ENCODE peak calls at places on chromosomes 7 and 10, in four cellular contexts. P is NT2/D1, Z is endodermal cell, O is left ventricle myocardium inferior. Y is an unnamed sample.

GRCh38 chr10:75405201-75406143 is 3.9 kb upstream of the ZNF503 start:
- DNase-seq in P (no peak), Z (peak), O (no peak), Y (peak)

GRCh38 chr7:91512958-91513357 is 248.7 kb downstream of the FZD1 start:
- DNase-seq in P (no peak), Z (no peak), O (no peak), Y (no peak)

GRCh38 chr10:124892905-124893304 is 49.0 kb upstream of the ZRANB1 start:
- DNase-seq in P (no peak), Z (no peak), O (no peak), Y (no peak)

GRCh38 chr10:71771821-71772617 is 1.3 kb downstream of the VSIR start:
- DNase-seq in P (no peak), Z (no peak), O (peak), Y (no peak)

GRCh38 chr7:137017221-137017620 is 148.8 kb downstream of the CHRM2 start:
- DNase-seq in P (no peak), Z (no peak), O (no peak), Y (no peak)

GRCh38 chr7:157851501-157852067 is 514.8 kb downstream of the DNAJB6 start:
- DNase-seq in P (no peak), Z (peak), O (peak), Y (no peak)

GRCh38 chr10:97023401-97024180 is 162.2 kb downstream of the SLIT1 start:
- DNase-seq in P (no peak), Z (no peak), O (no peak), Y (no peak)

GRCh38 chr7:55177589-55178261 is 158.9 kb downstream of the EGFR start:
- DNase-seq in P (no peak), Z (no peak), O (peak), Y (no peak)

GRCh38 chr7:131370523-131370968 is 42.9 kb downstream of the MKLN1 start:
- DNase-seq in P (peak), Z (peak), O (no peak), Y (no peak)

GRCh38 chr10:96673318-96674099 is 46.8 kb downstream of the PIK3AP1 start:
- DNase-seq in P (no peak), Z (no peak), O (peak), Y (no peak)

GRCh38 chr7:116782177-116782711 is 80.1 kb upstream of the CAPZA2 start:
- DNase-seq in P (peak), Z (peak), O (no peak), Y (no peak)

GRCh38 chr7:139340808-139341057 is 404 bp upstream of the FMC1 start:
- DNase-seq in P (no peak), Z (no peak), O (no peak), Y (no peak)

GRCh38 chr10:78811174-78811573 is 257.6 kb upstream of the ZMIZ1 start:
- DNase-seq in P (no peak), Z (no peak), O (no peak), Y (no peak)

GRCh38 chr10:71547290-71547689 is 150.6 kb downstream of the CDH23 start:
- DNase-seq in P (no peak), Z (no peak), O (no peak), Y (no peak)

GRCh38 chr7:142777318-142777717 is 6.5 kb downstream of the PRSS2 start:
- DNase-seq in P (no peak), Z (no peak), O (no peak), Y (no peak)

GRCh38 chr10:57142925-57143576 is 782.0 kb upstream of the ZWINT start:
- DNase-seq in P (peak), Z (peak), O (no peak), Y (no peak)

GRCh38 chr10:89494615-89495014 is 40.8 kb downstream of the SLC16A12 start:
- DNase-seq in P (no peak), Z (no peak), O (no peak), Y (no peak)

GRCh38 chr10:97763411-97763810 is 8.4 kb downstream of the SFRP5 start:
- DNase-seq in P (no peak), Z (no peak), O (no peak), Y (no peak)

GRCh38 chr10:77620731-77621130 is 16.9 kb downstream of the KCNMA1 start:
- DNase-seq in P (no peak), Z (no peak), O (no peak), Y (no peak)

GRCh38 chr10:10598297-10598696 is 419.4 kb upstream of the CELF2 start:
- DNase-seq in P (no peak), Z (no peak), O (no peak), Y (no peak)

GRCh38 chr10:48776528-48776927 is 91.9 kb downstream of the WDFY4 start:
- DNase-seq in P (no peak), Z (no peak), O (no peak), Y (no peak)

GRCh38 chr10:129689681-129690080 is 222.6 kb downstream of the MGMT start:
- DNase-seq in P (no peak), Z (no peak), O (no peak), Y (no peak)

GRCh38 chr7:67711706-67712105 is 715.1 kb downstream of the TYW1 start:
- DNase-seq in P (no peak), Z (no peak), O (no peak), Y (no peak)

GRCh38 chr10:25573281-25573680 is 360.7 kb upstream of the MYO3A start:
- DNase-seq in P (no peak), Z (no peak), O (no peak), Y (no peak)

GRCh38 chr7:129778770-129779601 is 167.5 kb downstream of the NRF1 start:
- DNase-seq in P (no peak), Z (peak), O (no peak), Y (peak)

GRCh38 chr10:46312953-46313352 is 26.2 kb downstream of the ANTXRL start:
- DNase-seq in P (no peak), Z (no peak), O (no peak), Y (no peak)

GRCh38 chr7:151683615-151684407 is 164.1 kb upstream of the RHEB start:
- DNase-seq in P (no peak), Z (no peak), O (no peak), Y (no peak)

GRCh38 chr7:134948736-134949135 is 37.6 kb upstream of the AGBL3 start:
- DNase-seq in P (no peak), Z (no peak), O (no peak), Y (no peak)

GRCh38 chr10:61423178-61423577 is 30.0 kb downstream of the TMEM26 start:
- DNase-seq in P (no peak), Z (no peak), O (no peak), Y (no peak)

GRCh38 chr10:44260286-44260928 is 124.5 kb downstream of the CXCL12 start:
- DNase-seq in P (no peak), Z (no peak), O (no peak), Y (no peak)

GRCh38 chr7:1844956-1845390 is 174.9 kb downstream of the ELFN1 start:
- DNase-seq in P (no peak), Z (peak), O (peak), Y (peak)

GRCh38 chr10:45080321-45080720 is 79.6 kb downstream of the ZNF22 start:
- DNase-seq in P (no peak), Z (no peak), O (no peak), Y (no peak)

GRCh38 chr7:46210467-46210866 is 289.4 kb upstream of the IGFBP3 start:
- DNase-seq in P (no peak), Z (no peak), O (no peak), Y (no peak)

GRCh38 chr7:81285142-81285871 is 366.5 kb upstream of the SEMA3C start:
- DNase-seq in P (no peak), Z (no peak), O (no peak), Y (no peak)

GRCh38 chr7:74674166-74674565 is 16.6 kb downstream of the GTF2I start:
- DNase-seq in P (no peak), Z (no peak), O (no peak), Y (no peak)

GRCh38 chr10:71845410-71846406 is 5.3 kb downstream of the PSAP start:
- DNase-seq in P (no peak), Z (no peak), O (no peak), Y (no peak)

GRCh38 chr10:36254191-36254590 is 612.1 kb upstream of the FZD8 start:
- DNase-seq in P (no peak), Z (no peak), O (peak), Y (no peak)

GRCh38 chr10:97140284-97140846 is 45.4 kb downstream of the SLIT1 start:
- DNase-seq in P (no peak), Z (no peak), O (no peak), Y (no peak)

GRCh38 chr7:96310106-96310505 is 11.8 kb downstream of the SLC25A13 start:
- DNase-seq in P (no peak), Z (no peak), O (no peak), Y (no peak)

DNA sequence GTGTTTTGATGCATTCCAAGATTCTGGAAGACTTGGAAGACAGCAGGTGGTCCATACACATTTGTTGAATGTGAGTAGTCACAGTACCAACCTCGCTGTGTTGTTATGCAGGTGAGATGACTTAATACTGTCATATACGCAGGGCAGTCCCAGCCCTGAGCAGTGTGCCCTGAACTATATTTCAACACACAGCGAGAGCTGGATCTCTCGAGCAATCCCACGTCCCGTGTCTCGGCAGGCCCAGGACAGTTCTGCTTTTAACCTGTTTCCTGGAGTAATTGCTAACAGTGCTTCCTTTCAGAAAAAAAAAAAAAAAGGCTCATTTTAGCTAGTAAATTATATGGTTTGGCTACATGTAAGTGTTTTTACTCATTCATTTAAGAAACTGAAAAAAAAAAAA is 179.7 kb downstream of the PRKCQ start:
- DNase-seq in P (no peak), Z (no peak), O (no peak), Y (no peak)
- H3K4me3 ChIP-seq in P (no peak), Z (no peak), O (no peak), Y (no peak)

GRCh38 chr7:102811942-102812678 is 63.3 kb downstream of the FAM185A start:
- DNase-seq in P (no peak), Z (no peak), O (no peak), Y (no peak)
- H3K4me3 ChIP-seq in P (no peak), Z (no peak), O (no peak), Y (no peak)

GRCh38 chr10:22620140-22620857 is 94.1 kb downstream of the PIP4K2A start:
- DNase-seq in P (no peak), Z (no peak), O (peak), Y (no peak)
- H3K4me3 ChIP-seq in P (no peak), Z (no peak), O (no peak), Y (no peak)

GRCh38 chr10:118741994-118742393 is 12.8 kb downstream of the CACUL1 start:
- DNase-seq in P (no peak), Z (no peak), O (no peak), Y (no peak)
- H3K4me3 ChIP-seq in P (no peak), Z (no peak), O (no peak), Y (no peak)

DNA sequence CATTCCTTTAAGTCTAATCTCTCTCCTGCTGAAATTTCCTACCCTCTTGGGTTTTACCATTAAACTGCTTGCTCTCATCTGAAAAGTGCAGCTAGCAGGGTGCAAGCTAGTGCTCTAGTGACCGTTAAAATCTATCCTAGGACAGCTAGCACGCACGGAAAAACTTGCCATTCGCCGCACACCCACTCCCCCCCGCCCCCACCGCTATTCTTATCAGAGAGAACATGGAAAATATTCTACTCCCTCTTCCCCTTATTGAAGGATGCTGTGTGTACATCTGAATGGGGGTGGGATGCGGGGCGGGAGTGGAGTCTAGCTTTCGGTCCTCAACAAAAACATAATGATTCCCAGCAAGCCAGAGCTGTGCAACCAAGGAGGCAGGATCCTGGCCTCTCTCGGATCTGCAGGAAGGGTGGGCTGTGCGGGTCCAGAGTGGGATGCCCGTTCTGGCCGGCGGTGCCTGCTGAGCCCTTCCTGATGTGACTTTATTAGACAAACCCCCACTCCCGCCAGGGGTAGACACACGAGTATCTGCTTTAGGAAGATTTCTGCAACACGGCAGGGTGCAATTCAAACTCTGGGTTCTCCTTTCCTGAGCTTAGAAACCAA is 1.1 kb upstream of the ADRA2A start:
- DNase-seq in P (no peak), Z (peak), O (no peak), Y (no peak)
- H3K4me3 ChIP-seq in P (no peak), Z (peak), O (peak), Y (peak)

GRCh38 chr7:86313842-86314241 is 329.9 kb upstream of the GRM3 start:
- DNase-seq in P (peak), Z (no peak), O (no peak), Y (no peak)
- H3K4me3 ChIP-seq in P (no peak), Z (no peak), O (no peak), Y (no peak)

Y was measured in WERI-Rb-1.